ENCODE peak calls at places on chromosomes 6 and 20, in five cellular contexts. R is GM23248, B is body of pancreas, U is adrenal gland, M is tibial nerve. C is an unnamed sample. For H3K9me3 and H3K27me3, the result is how much of the 10 kb centered on the place peaks cover.

GRCh38 chr6:43054206-43054943 is 724 bp upstream of the CUL7 start:
- DNase-seq in U (peak), R (peak), B (no peak), M (no peak), C (no peak)

GRCh38 chr6:37511910-37512399 is 12.3 kb upstream of the CCDC167 start:
- DNase-seq in B (no peak), M (no peak), U (no peak), R (no peak), C (no peak)

GRCh38 chr20:35831029-35831428 is 59.2 kb downstream of the PHF20 start:
- DNase-seq in U (no peak), M (no peak), B (no peak), R (peak), C (peak)

GRCh38 chr6:125188037-125188436 is 34.5 kb downstream of the TPD52L1 start:
- DNase-seq in R (peak), B (no peak), M (no peak), U (no peak), C (no peak)

GRCh38 chr6:158222066-158222465 is 53.9 kb downstream of the GTF2H5 start:
- DNase-seq in R (no peak), M (no peak), U (no peak), B (no peak), C (no peak)

GRCh38 chr20:31488171-31488570 is 13.1 kb downstream of the REM1 start:
- DNase-seq in B (no peak), M (no peak), U (no peak), R (no peak), C (no peak)

GRCh38 chr20:36275011-36275410 is 31.1 kb upstream of the DLGAP4 start:
- DNase-seq in U (no peak), R (no peak), B (no peak), M (no peak), C (no peak)

GRCh38 chr6:9225441-9225871 is 790.1 kb upstream of the SLC35B3 start:
- DNase-seq in B (no peak), R (peak), U (no peak), M (no peak), C (no peak)

GRCh38 chr6:109083657-109084056 is 11.0 kb downstream of the SESN1 start:
- DNase-seq in M (no peak), U (no peak), R (no peak), B (no peak), C (no peak)

GRCh38 chr6:159117541-159117940 is 51.7 kb upstream of the FNDC1 start:
- DNase-seq in M (no peak), R (peak), B (no peak), U (no peak), C (no peak)

GRCh38 chr20:4613718-4614620 is 107.7 kb upstream of the PRND start:
- DNase-seq in U (peak), R (peak), B (peak), M (peak), C (peak)

DNA sequence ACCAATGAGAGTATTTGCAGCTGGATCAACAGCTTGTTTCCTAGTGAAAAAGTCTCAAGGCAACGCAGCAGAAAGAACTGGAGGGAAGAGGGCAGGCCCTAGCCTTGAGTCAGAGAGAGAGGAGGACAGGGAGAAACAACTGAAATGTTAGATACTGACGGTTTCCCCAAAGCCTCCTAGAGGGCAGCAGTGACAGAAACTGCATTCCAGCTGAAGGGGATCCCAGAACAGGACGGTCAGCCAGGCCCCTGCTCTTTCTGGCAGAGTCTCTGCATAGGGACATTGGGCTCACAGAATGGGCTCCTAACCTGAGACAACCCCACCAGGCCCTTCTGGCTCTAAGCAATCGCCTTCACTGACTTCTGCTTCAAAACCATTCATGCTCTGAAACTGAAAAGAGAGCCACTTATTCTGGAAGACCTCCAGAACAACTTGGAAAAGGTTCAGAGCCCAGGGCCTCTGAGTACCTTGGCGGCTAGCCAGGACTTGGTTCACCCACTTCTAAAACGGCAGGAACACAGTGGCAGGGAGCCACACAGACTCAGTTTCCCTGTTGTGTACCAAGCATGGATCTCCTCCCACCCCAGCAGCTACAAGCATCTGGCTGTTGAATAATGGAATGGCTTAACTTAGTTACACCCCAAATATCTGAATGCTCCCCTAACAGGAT is 72.9 kb downstream of the PSMB1 start:
- DNase-seq in M (no peak), U (peak), B (peak), R (peak), C (no peak)
- H3K9me3 ChIP-seq in M (under half), U (under half), B (under half), R (under half), C (under half)

GRCh38 chr6:50847890-50848594 is 29.4 kb downstream of the TFAP2B start:
- DNase-seq in M (no peak), R (no peak), B (no peak), U (no peak), C (no peak)
- H3K4me3 ChIP-seq in M (no peak), R (no peak), B (no peak), U (no peak), C (no peak)

GRCh38 chr6:41489284-41489851 is 56.8 kb upstream of the FOXP4 start:
- DNase-seq in U (no peak), R (no peak), B (no peak), M (peak), C (no peak)
- H3K27me3 ChIP-seq in U (under half), R (under half), B (under half), M (under half), C (under half)

GRCh38 chr20:55678970-55679667 is 326.2 kb downstream of the CBLN4 start:
- DNase-seq in U (no peak), M (no peak), B (no peak), R (no peak), C (no peak)

GRCh38 chr20:55678126-55678525 is 327.2 kb downstream of the CBLN4 start:
- DNase-seq in M (no peak), B (no peak), U (no peak), R (no peak), C (no peak)

GRCh38 chr20:55676097-55676496 is 329.2 kb downstream of the CBLN4 start:
- DNase-seq in M (no peak), B (no peak), U (no peak), R (no peak), C (no peak)
- H3K9me3 ChIP-seq in M (under half), B (under half), U (under half), R (under half), C (under half)

GRCh38 chr6:133893324-133893692 is 4.4 kb downstream of the TCF21 start:
- DNase-seq in U (no peak), B (no peak), M (no peak), R (no peak), C (no peak)
- H3K4me3 ChIP-seq in U (no peak), B (no peak), M (no peak), R (no peak), C (peak)

DNA sequence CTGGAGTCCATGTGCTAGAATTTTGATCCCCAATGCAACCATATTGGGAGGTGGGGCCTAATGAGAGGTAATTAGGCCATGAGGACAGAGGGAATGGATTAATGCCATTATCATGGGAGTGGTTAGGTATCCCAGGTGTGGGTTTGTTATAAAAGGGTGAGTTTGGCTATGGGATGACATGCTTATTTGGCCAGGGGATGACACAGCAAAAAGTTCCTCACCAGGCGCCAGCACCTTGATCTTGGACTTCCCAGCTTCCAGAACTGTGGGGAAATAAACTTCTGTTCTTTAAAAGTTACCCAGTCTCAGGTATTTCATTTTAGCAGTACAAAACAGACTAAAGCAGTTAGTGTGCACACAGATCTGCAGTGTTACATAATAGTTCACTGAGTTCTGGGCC is 84.1 kb downstream of the ADGB start:
- DNase-seq in U (no peak), R (no peak), B (no peak), M (no peak), C (no peak)
- H3K27me3 ChIP-seq in U (under half), R (under half), B (under half), M (under half), C (under half)

GRCh38 chr20:49286689-49287551 is 9.1 kb upstream of the ZNFX1 start:
- DNase-seq in M (no peak), R (peak), U (no peak), B (no peak), C (no peak)
- H3K9me3 ChIP-seq in M (under half), R (under half), U (under half), B (under half), C (under half)

GRCh38 chr20:53330744-53331143 is 262.9 kb downstream of the ZNF217 start:
- DNase-seq in B (no peak), U (no peak), R (peak), M (no peak), C (no peak)
- H3K4me3 ChIP-seq in B (no peak), U (no peak), R (peak), M (no peak), C (no peak)

DNA sequence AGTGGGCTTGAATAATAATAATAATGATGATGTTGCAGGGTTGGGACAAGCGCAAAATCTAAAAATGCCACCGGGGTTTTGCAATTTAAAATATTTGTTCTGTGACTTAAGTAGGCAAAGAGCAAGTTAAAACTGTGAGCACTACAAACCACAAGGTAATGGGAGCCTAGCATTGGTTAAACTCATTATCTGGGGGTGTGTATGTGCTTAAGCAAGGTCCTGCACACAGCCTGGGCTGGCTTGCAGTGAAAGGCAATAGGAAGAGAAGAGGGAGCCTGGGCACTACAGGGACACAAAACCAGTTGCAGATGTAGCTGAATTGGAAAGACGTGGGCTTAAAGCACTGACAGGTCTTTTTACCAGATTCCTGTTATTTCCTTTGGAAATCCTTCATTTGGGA is 11.7 kb downstream of the SIM1 start:
- DNase-seq in U (no peak), B (no peak), M (no peak), R (no peak), C (no peak)
- H3K27me3 ChIP-seq in U (half or more), B (under half), M (half or more), R (under half), C (under half)